ENCODE peak calls at places on chromosomes 13 and 19, in four cellular contexts. C is K562, X is HCT116, G is HepG2. K is an unnamed sample.

GRCh38 chr13:71860547-71861131 is 6.4 kb downstream of the DACH1 start:
- DNase-seq in C (no peak), G (no peak), X (no peak), K (no peak)

GRCh38 chr13:44796597-44797517 is 192.4 kb downstream of the NUFIP1 start:
- DNase-seq in C (no peak), X (no peak), G (no peak), K (no peak)

GRCh38 chr13:20193924-20194631 is 1.3 kb upstream of the GJB2 start:
- DNase-seq in X (no peak), C (no peak), G (no peak), K (no peak)

GRCh38 chr19:3006075-3006767 is 22.9 kb downstream of the TLE2 start:
- DNase-seq in X (peak), G (no peak), C (peak), K (no peak)

GRCh38 chr19:31451686-31452325 is 102.6 kb upstream of the TSHZ3 start:
- DNase-seq in G (no peak), C (no peak), X (no peak), K (no peak)

GRCh38 chr13:66237411-66238062 is 992.6 kb downstream of the PCDH9 start:
- DNase-seq in C (no peak), X (no peak), G (no peak), K (no peak)

GRCh38 chr19:49682274-49682673 is 5.2 kb downstream of the PRMT1 start:
- DNase-seq in X (no peak), G (no peak), C (no peak), K (no peak)

GRCh38 chr13:66071018-66071417 is 1159.1 kb downstream of the PCDH9 start:
- DNase-seq in C (no peak), X (no peak), G (no peak), K (no peak)

GRCh38 chr13:107713314-107713713 is 502.0 kb downstream of the LIG4 start:
- DNase-seq in G (no peak), C (no peak), X (no peak), K (no peak)

GRCh38 chr19:3322199-3322978 is 44.0 kb upstream of the NFIC start:
- DNase-seq in G (no peak), X (no peak), C (no peak), K (no peak)

GRCh38 chr19:39430675-39431593 is 4.8 kb downstream of the RPS16 start:
- DNase-seq in C (peak), G (peak), X (peak), K (peak)

GRCh38 chr19:33298146-33298911 is 4.0 kb downstream of the CEBPA start:
- DNase-seq in G (no peak), X (no peak), C (no peak), K (no peak)

GRCh38 chr19:6047741-6048231 is 62.5 kb downstream of the RFX2 start:
- DNase-seq in C (peak), X (peak), G (peak), K (peak)

GRCh38 chr13:40452741-40453665 is 213.4 kb downstream of the FOXO1 start:
- DNase-seq in C (no peak), G (peak), X (no peak), K (no peak)

GRCh38 chr13:73335226-73335625 is 276.4 kb downstream of the KLF5 start:
- DNase-seq in X (peak), C (no peak), G (no peak), K (peak)

GRCh38 chr13:51935326-51936171 is 73.8 kb downstream of the CCDC70 start:
- DNase-seq in G (no peak), X (peak), C (peak), K (no peak)

GRCh38 chr13:44803390-44803789 is 185.9 kb downstream of the NUFIP1 start:
- DNase-seq in X (no peak), C (no peak), G (no peak), K (no peak)

GRCh38 chr19:11202488-11203193 is 5.3 kb upstream of the KANK2 start:
- DNase-seq in X (no peak), C (no peak), G (no peak), K (no peak)

GRCh38 chr19:48752511-48753365 is at the start of gene FUT1:
- DNase-seq in C (peak), X (peak), G (no peak), K (no peak)

GRCh38 chr13:112325941-112326645 is 50.1 kb upstream of the SPACA7 start:
- DNase-seq in C (no peak), G (no peak), X (no peak), K (no peak)

GRCh38 chr19:5184930-5185329 is 155.7 kb downstream of the PTPRS start:
- DNase-seq in X (no peak), G (no peak), C (no peak), K (no peak)

GRCh38 chr13:71621152-71622124 is 245.6 kb downstream of the DACH1 start:
- DNase-seq in X (no peak), C (no peak), G (no peak), K (no peak)

GRCh38 chr13:114198556-114198955 is 19.5 kb downstream of the CFAP97D2 start:
- DNase-seq in C (no peak), X (no peak), G (no peak), K (no peak)

GRCh38 chr13:87123987-87124784 is 547.0 kb upstream of the SLITRK5 start:
- DNase-seq in C (peak), G (peak), X (peak), K (peak)

GRCh38 chr19:44050740-44051653 is 839 bp upstream of the ZNF223 start:
- DNase-seq in X (no peak), G (no peak), C (no peak), K (no peak)

GRCh38 chr13:98202026-98202425 is 25.0 kb upstream of the RNF113B start:
- DNase-seq in C (no peak), G (peak), X (no peak), K (no peak)

GRCh38 chr19:33780251-33780650 is 16.4 kb upstream of the KCTD15 start:
- DNase-seq in G (no peak), C (no peak), X (no peak), K (no peak)

GRCh38 chr19:45030825-45031224 is 8.0 kb upstream of the CLASRP start:
- DNase-seq in G (no peak), X (no peak), C (no peak), K (no peak)

GRCh38 chr13:73059460-73060250 is 850 bp downstream of the KLF5 start:
- DNase-seq in G (peak), C (peak), X (no peak), K (no peak)

GRCh38 chr13:36088001-36088400 is 43.2 kb downstream of the DCLK1 start:
- DNase-seq in G (no peak), X (no peak), C (no peak), K (no peak)

GRCh38 chr13:99151516-99151915 is 49.1 kb upstream of the UBAC2 start:
- DNase-seq in C (peak), G (no peak), X (peak), K (no peak)

GRCh38 chr13:60335531-60335930 is 61.5 kb upstream of the TDRD3 start:
- DNase-seq in G (peak), X (no peak), C (no peak), K (no peak)

GRCh38 chr13:100881291-100881864 is 206.8 kb upstream of the TMTC4 start:
- DNase-seq in C (no peak), X (no peak), G (no peak), K (no peak)

GRCh38 chr13:51910508-51910907 is 48.7 kb downstream of the CCDC70 start:
- DNase-seq in C (no peak), X (no peak), G (no peak), K (no peak)

GRCh38 chr13:53343345-53343744 is 314.7 kb downstream of the OLFM4 start:
- DNase-seq in C (no peak), G (no peak), X (no peak), K (no peak)

GRCh38 chr19:53965091-53965490 is 2.4 kb downstream of the CACNG8 start:
- DNase-seq in C (no peak), X (no peak), G (no peak), K (no peak)

GRCh38 chr19:53960187-53960586 is 2.5 kb upstream of the CACNG8 start:
- DNase-seq in G (no peak), X (no peak), C (no peak), K (no peak)

GRCh38 chr19:53960886-53961285 is 1.9 kb upstream of the CACNG8 start:
- DNase-seq in G (no peak), X (no peak), C (no peak), K (no peak)

GRCh38 chr19:53961523-53962345 is 1.0 kb upstream of the CACNG8 start:
- DNase-seq in X (no peak), C (no peak), G (no peak), K (no peak)

GRCh38 chr19:53962887-53963435 is at the start of gene CACNG8:
- DNase-seq in X (no peak), G (no peak), C (peak), K (no peak)
- H3K4me3 ChIP-seq in X (no peak), G (no peak), C (no peak), K (peak)

GRCh38 chr13:27607125-27607524 is 13.2 kb downstream of the LNX2 start:
- DNase-seq in X (peak), C (no peak), G (peak), K (no peak)
- TF ChIP-seq POLR2AphosphoS5 in X (no peak), C (no peak), G (no peak), K (no peak)

GRCh38 chr13:110560606-110561334 is 752 bp downstream of the RAB20 start:
- DNase-seq in X (no peak), G (peak), C (peak), K (no peak)

GRCh38 chr13:110561335-110562033 is at the start of gene RAB20:
- DNase-seq in X (peak), G (peak), C (peak), K (no peak)

GRCh38 chr13:110564472-110564985 is 3.0 kb upstream of the RAB20 start:
- DNase-seq in G (no peak), X (no peak), C (no peak), K (no peak)

GRCh38 chr13:110563463-110563774 is 1.9 kb upstream of the RAB20 start:
- DNase-seq in X (no peak), G (no peak), C (no peak), K (no peak)

DNA sequence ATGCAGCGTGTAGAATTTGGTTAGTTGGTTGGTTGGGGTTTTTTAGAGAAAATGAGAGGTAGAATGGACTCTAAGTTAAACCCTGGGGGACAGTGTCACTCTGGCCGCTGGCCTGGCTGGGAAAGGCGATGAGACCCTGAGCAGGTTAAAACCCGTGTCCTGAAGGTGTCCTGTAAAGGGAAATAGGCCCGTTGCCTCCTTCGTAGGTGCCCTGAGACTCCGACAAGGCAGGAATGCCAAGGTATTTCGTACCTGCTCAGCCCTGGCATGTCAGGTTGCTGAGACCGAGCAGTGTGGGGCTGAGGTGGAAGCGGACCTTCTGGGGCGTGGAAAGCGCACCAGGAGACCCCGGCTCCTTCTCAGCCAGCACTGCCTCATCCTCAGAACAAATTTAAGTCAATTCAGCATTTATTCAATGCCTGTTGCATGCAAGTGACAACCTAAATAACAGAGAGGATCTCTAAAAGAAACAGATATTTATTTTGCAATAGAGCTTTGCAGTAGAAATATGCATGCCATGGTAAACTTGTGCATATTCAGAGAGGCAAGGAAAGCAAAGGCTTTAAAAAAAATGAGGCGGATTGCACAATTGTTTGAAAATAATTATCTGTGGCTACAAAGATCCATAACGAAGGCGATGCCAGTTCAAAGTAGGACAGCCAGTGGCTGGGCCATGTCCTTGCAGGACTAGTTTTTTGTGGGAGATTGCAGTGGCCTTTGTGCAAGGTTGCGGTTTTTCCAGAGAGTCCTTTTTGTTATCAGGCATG is 1.4 kb upstream of the RAB20 start:
- DNase-seq in X (no peak), G (peak), C (no peak), K (no peak)
- TF ChIP-seq TCF7L2 in X (no peak), G (no peak), C (no peak), K (no peak)

GRCh38 chr19:14367016-14367415 is 14.2 kb upstream of the ADGRE5 start:
- DNase-seq in X (no peak), G (no peak), C (no peak), K (no peak)

GRCh38 chr19:14361824-14362223 is 19.4 kb upstream of the ADGRE5 start:
- DNase-seq in G (no peak), C (peak), X (no peak), K (no peak)

GRCh38 chr19:14368011-14368513 is 13.2 kb upstream of the ADGRE5 start:
- DNase-seq in X (no peak), G (no peak), C (peak), K (no peak)

GRCh38 chr19:14366529-14366928 is 14.7 kb upstream of the ADGRE5 start:
- DNase-seq in G (peak), X (peak), C (peak), K (no peak)

DNA sequence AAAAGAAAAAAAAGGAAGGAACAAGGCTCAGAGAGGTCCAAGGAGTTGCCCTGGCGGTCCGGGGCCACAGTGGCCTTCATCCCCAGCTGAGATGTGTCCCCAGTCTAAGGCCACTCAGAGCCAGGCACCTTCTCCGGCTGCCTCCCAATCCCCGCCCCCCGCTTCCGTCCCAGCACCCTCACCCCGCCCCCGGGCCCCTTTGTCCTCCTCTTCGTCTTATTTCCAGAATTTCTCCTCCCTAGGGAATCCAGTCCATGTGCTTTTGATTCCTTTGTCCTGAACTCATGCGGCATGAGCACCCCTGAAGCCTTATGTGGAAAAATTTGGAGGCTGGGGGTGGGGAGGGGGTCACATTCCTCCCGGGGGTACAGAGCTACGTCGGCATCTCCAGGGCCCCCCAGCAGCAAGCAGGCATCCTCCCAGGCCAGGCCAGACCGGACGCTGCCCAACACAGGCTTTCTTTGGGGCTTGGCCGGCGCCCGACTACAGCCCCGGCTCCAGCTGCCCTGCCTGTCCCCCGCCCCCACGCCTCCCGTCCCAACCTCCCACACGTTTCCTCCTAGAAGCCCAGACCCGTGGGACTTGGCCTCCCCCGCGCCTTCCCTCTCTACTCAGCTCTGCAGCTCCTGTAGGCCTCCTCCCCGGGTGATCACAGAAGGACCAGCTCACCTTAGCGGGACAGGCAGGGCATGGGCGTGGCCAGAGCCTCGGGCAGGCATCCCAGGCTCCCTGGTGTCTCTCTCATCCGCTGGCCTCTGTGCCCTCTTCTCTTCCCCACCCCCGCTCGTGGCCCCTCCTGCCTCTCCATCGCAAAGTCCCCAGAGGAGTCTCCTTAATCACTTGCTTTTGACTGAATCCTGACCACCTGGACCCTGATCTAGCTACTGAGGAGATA is 17.8 kb upstream of the ADGRE5 start:
- DNase-seq in X (peak), G (peak), C (peak), K (no peak)
- H3K4me3 ChIP-seq in X (peak), G (peak), C (peak), K (peak)

K was measured in Panc1.